ENCODE peak calls at places on chromosome 18, in five cellular contexts. I is cardiac fibroblast, F is BE2C, X is suprapubic skin, W is cardiac muscle cell. K is an unnamed sample.

GRCh38 chr18:28177828-28178635 is 1.1 kb upstream of the CDH2 start:
- DNase-seq in F (peak), X (no peak), I (peak), W (peak), K (peak)

GRCh38 chr18:59479776-59480175 is 120.7 kb upstream of the LMAN1 start:
- DNase-seq in X (no peak), I (no peak), F (no peak), W (no peak), K (no peak)

GRCh38 chr18:23857756-23858155 is 156.8 kb upstream of the TTC39C start:
- DNase-seq in I (peak), F (no peak), W (no peak), X (no peak), K (peak)

GRCh38 chr18:6056171-6056932 is 161.0 kb upstream of the TMEM200C start:
- DNase-seq in I (peak), X (no peak), W (peak), F (no peak), K (no peak)

GRCh38 chr18:55264108-55264507 is 304.8 kb upstream of the CCDC68 start:
- DNase-seq in F (no peak), I (peak), W (peak), X (no peak), K (no peak)

GRCh38 chr18:23743733-23744333 is 54.6 kb downstream of the LAMA3 start:
- DNase-seq in F (peak), W (peak), X (no peak), I (no peak), K (no peak)

GRCh38 chr18:43271593-43272432 is 5.5 kb downstream of the SYT4 start:
- DNase-seq in W (peak), X (no peak), F (peak), I (peak), K (peak)

GRCh38 chr18:55515204-55515603 is 72.8 kb downstream of the TCF4 start:
- DNase-seq in F (no peak), W (no peak), X (no peak), I (no peak), K (no peak)

GRCh38 chr18:36297419-36298112 is at the start of gene FHOD3:
- DNase-seq in X (no peak), W (peak), F (peak), I (peak), K (peak)

GRCh38 chr18:27769152-27769551 is 407.8 kb downstream of the CDH2 start:
- DNase-seq in X (no peak), I (no peak), F (no peak), W (no peak), K (no peak)

GRCh38 chr18:67636597-67637385 is 120.3 kb upstream of the DSEL start:
- DNase-seq in W (no peak), X (no peak), I (no peak), F (no peak), K (no peak)

GRCh38 chr18:62629031-62629430 is 86.3 kb upstream of the PHLPP1 start:
- DNase-seq in W (no peak), I (no peak), F (no peak), X (no peak), K (no peak)

GRCh38 chr18:13381907-13382682 is 163.5 kb downstream of the LDLRAD4 start:
- DNase-seq in F (no peak), W (peak), X (peak), I (peak), K (no peak)

GRCh38 chr18:24400587-24400986 is 3.0 kb upstream of the OSBPL1A start:
- DNase-seq in F (no peak), W (no peak), I (no peak), X (no peak), K (no peak)

GRCh38 chr18:59143441-59143840 is 3.8 kb downstream of the SEC11C start:
- DNase-seq in W (no peak), X (no peak), F (no peak), I (peak), K (peak)

GRCh38 chr18:23388357-23388756 is 64.7 kb upstream of the RIOK3 start:
- DNase-seq in W (no peak), I (no peak), F (no peak), X (no peak), K (no peak)

GRCh38 chr18:3060667-3061580 is 48.0 kb upstream of the LPIN2 start:
- DNase-seq in W (no peak), X (no peak), I (no peak), F (no peak), K (no peak)

GRCh38 chr18:2827076-2827475 is 19.7 kb upstream of the EMILIN2 start:
- DNase-seq in W (no peak), F (no peak), I (peak), X (no peak), K (no peak)

GRCh38 chr18:47800756-47801155 is 129.7 kb downstream of the SMAD2 start:
- DNase-seq in F (no peak), W (no peak), I (no peak), X (no peak), K (no peak)

GRCh38 chr18:75874401-75875093 is 447.0 kb upstream of the SMIM21 start:
- DNase-seq in W (peak), X (no peak), F (no peak), I (no peak), K (no peak)

GRCh38 chr18:67731853-67732252 is 215.3 kb upstream of the DSEL start:
- DNase-seq in F (no peak), W (no peak), X (no peak), I (peak), K (peak)

GRCh38 chr18:70384181-70384790 is 95.4 kb downstream of the SOCS6 start:
- DNase-seq in F (no peak), W (no peak), I (peak), X (no peak), K (peak)

GRCh38 chr18:5543036-5543671 is 643 bp downstream of the EPB41L3 start:
- DNase-seq in W (peak), F (no peak), I (no peak), X (no peak), K (no peak)

GRCh38 chr18:43692291-43692690 is 415.0 kb upstream of the SYT4 start:
- DNase-seq in W (no peak), I (peak), F (no peak), X (no peak), K (peak)

GRCh38 chr18:59267511-59268126 is 5.6 kb downstream of the RAX start:
- DNase-seq in W (no peak), X (no peak), F (no peak), I (no peak), K (no peak)

GRCh38 chr18:1053654-1054315 is 149.1 kb downstream of the ADCYAP1 start:
- DNase-seq in F (no peak), W (no peak), I (no peak), X (no peak), K (no peak)

GRCh38 chr18:41060967-41061366 is 894.1 kb upstream of the PIK3C3 start:
- DNase-seq in I (no peak), F (no peak), X (no peak), W (no peak), K (no peak)

GRCh38 chr18:44589709-44590108 is 91.0 kb upstream of the SETBP1 start:
- DNase-seq in W (no peak), F (no peak), X (no peak), I (peak), K (peak)

GRCh38 chr18:58645398-58645797 is 16.5 kb upstream of the ALPK2 start:
- DNase-seq in X (no peak), W (no peak), I (peak), F (no peak), K (peak)

GRCh38 chr18:54740146-54740844 is 88.0 kb upstream of the RAB27B start:
- DNase-seq in X (no peak), F (no peak), W (peak), I (peak), K (peak)

GRCh38 chr18:61606068-61606660 is 272.9 kb downstream of the CDH20 start:
- DNase-seq in I (peak), F (no peak), W (peak), X (peak), K (peak)

GRCh38 chr18:57869228-57869627 is 66.1 kb upstream of the ATP8B1 start:
- DNase-seq in I (peak), X (no peak), F (no peak), W (no peak), K (no peak)

GRCh38 chr18:48727685-48728084 is 188.9 kb downstream of the CTIF start:
- DNase-seq in F (no peak), X (no peak), I (peak), W (no peak), K (no peak)

GRCh38 chr18:49243391-49243790 is 217.1 kb downstream of the DYM start:
- DNase-seq in W (no peak), X (no peak), I (peak), F (no peak), K (no peak)

GRCh38 chr18:25561923-25562322 is 210.0 kb upstream of the ZNF521 start:
- DNase-seq in F (no peak), X (no peak), W (peak), I (peak), K (peak)
- TF ChIP-seq CTCF in F (peak), X (no peak), W (peak), I (peak), K (peak)

GRCh38 chr18:39835303-39836030 is 2119.6 kb upstream of the PIK3C3 start:
- DNase-seq in X (no peak), F (no peak), W (no peak), I (peak), K (peak)
- TF ChIP-seq CTCF in X (no peak), F (no peak), W (peak), I (no peak), K (peak)

DNA sequence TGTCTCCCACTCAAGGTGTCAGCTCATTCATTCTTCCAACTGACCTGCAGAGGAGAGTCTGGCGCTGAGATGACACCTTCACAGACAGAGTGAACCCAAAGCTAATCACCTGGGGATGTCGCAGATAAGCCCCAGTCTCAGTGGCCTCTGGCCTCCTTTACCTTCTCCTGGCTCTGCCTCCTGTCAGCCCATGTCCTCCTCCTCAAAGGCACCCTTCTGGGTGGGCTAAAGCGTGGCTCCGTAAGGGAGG is 194.1 kb downstream of the MIB1 start:
- DNase-seq in X (no peak), F (no peak), W (no peak), I (no peak), K (no peak)
- TF ChIP-seq CTCF in X (no peak), F (no peak), W (no peak), I (no peak), K (no peak)

GRCh38 chr18:65936678-65937077 is 185.9 kb downstream of the CDH7 start:
- DNase-seq in F (no peak), W (no peak), X (no peak), I (no peak), K (no peak)
- TF ChIP-seq CTCF in F (peak), W (no peak), X (no peak), I (no peak), K (no peak)

GRCh38 chr18:34956663-34957062 is 84.5 kb upstream of the MAPRE2 start:
- DNase-seq in F (no peak), W (no peak), I (no peak), X (no peak), K (peak)

GRCh38 chr18:34957864-34958259 is 83.4 kb upstream of the MAPRE2 start:
- DNase-seq in F (no peak), X (no peak), W (no peak), I (no peak), K (no peak)

GRCh38 chr18:34959989-34960388 is 81.2 kb upstream of the MAPRE2 start:
- DNase-seq in I (no peak), X (no peak), W (no peak), F (no peak), K (no peak)

GRCh38 chr18:34959211-34959829 is 81.9 kb upstream of the MAPRE2 start:
- DNase-seq in W (no peak), F (no peak), X (no peak), I (no peak), K (no peak)

DNA sequence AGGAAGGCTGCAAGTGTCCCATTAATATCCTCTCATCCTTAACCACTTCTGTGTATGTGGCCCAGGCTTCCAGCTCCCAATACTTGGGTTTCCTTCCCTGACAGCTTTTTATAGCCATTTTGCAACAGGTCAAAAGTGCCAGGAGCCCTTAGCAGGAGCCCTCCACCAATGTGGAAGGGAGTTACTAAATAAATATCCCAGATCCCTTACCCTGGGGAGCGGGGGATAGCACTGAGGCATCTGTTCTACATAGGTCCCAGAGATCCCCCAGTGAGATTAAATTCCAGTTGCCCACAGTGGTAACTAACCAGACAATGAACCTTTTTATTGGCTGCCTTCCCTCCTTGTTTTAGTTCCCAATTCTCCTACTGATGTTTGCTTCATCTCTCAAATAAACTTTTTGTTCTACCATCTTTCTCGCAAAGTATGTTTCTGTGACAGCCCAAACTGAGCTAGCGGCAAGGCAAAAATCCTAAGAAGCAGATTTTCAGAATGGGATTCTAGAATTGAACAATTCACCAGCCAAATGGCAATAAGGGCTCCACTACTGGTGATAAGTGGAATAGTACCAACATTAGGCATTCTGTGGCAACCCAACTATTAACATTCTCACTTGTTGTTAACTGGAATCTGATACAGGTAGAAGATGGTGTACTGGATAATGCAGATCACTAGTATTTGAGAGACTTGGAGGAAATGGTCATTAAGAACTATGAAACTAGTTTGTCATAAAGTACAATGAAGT is 83.9 kb upstream of the MAPRE2 start:
- DNase-seq in X (no peak), I (no peak), F (no peak), W (no peak), K (no peak)
- TF ChIP-seq CTCF in X (no peak), I (no peak), F (no peak), W (no peak), K (no peak)

GRCh38 chr18:32332708-32333107 is 138.0 kb downstream of the GAREM1 start:
- DNase-seq in X (no peak), I (no peak), F (no peak), W (no peak), K (no peak)

GRCh38 chr18:32337821-32338220 is 132.9 kb downstream of the GAREM1 start:
- DNase-seq in F (no peak), I (no peak), X (no peak), W (no peak), K (no peak)

GRCh38 chr18:32328974-32329373 is 139.1 kb downstream of the MEP1B start:
- DNase-seq in F (no peak), I (no peak), W (no peak), X (no peak), K (no peak)

GRCh38 chr18:32337347-32337746 is 133.3 kb downstream of the GAREM1 start:
- DNase-seq in X (no peak), F (no peak), W (no peak), I (no peak), K (no peak)

DNA sequence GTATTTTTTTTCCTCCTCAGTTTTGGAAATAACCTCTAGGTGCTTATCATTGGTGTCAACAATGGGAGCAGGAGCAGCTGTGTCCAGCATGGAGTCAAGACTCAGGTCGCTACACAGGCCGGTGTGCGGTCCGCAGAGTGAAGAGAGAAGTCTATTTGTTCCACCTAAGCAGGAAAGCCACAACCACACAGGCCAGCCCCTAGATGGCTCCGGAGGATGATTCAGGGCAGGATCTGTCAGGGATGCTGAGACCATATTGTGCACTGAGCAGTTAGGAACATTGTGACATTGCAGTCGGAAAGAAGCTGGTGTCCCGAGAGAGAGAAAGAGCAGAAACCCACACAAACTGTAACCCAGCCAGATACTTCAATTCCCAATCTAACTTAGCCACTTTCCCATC is 136.9 kb downstream of the GAREM1 start:
- DNase-seq in W (no peak), F (no peak), I (peak), X (no peak), K (no peak)
- TF ChIP-seq CTCF in W (no peak), F (no peak), I (peak), X (no peak), K (no peak)

GRCh38 chr18:77478619-77479018 is 229.0 kb downstream of the GALR1 start:
- DNase-seq in F (no peak), X (peak), W (no peak), I (peak), K (no peak)
- TF ChIP-seq CTCF in F (peak), X (no peak), W (peak), I (peak), K (no peak)

GRCh38 chr18:12377556-12378553 is 828 bp upstream of the AFG3L2 start:
- DNase-seq in X (no peak), F (no peak), I (no peak), W (no peak), K (peak)

GRCh38 chr18:12376034-12376717 is 851 bp downstream of the AFG3L2 start:
- DNase-seq in F (peak), X (peak), I (peak), W (peak), K (no peak)

GRCh38 chr18:12374398-12374797 is 2.6 kb downstream of the AFG3L2 start:
- DNase-seq in F (no peak), X (no peak), W (no peak), I (no peak), K (no peak)

GRCh38 chr18:12373771-12374116 is 3.3 kb downstream of the AFG3L2 start:
- DNase-seq in F (no peak), W (no peak), I (no peak), X (no peak), K (no peak)

GRCh38 chr18:12376718-12377555 is at the start of gene AFG3L2:
- DNase-seq in I (peak), X (peak), F (peak), W (peak), K (peak)
- TF ChIP-seq CTCF in I (no peak), X (no peak), F (no peak), W (no peak), K (no peak)

GRCh38 chr18:9831046-9831722 is 54.6 kb upstream of the TXNDC2 start:
- DNase-seq in I (no peak), W (no peak), F (no peak), X (no peak), K (no peak)
- TF ChIP-seq CTCF in I (peak), W (peak), F (peak), X (no peak), K (peak)

DNA sequence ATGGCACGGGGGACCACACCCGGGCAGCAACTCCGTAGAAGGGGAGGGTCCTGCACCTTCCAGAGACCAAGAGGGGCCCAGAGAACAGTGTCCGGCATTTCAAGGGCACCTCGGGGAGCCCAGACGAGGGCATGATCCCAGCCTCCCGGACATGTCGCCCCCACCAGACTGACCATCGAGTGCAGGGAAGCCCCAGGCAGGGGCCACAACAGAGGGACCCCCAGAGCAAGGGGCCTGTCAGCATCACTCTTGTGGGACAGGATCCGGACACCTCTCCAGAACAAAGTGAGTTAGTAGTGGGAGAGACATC is 50.4 kb upstream of the CTDP1 start:
- DNase-seq in W (no peak), X (no peak), F (no peak), I (no peak), K (no peak)
- TF ChIP-seq CTCF in W (no peak), X (no peak), F (no peak), I (no peak), K (no peak)

K was measured in HFFc6.